ENCODE peak calls at places on chromosomes 16 and 17, in six cellular contexts. One of them, this sample, is unnamed.

GRCh38 chr16:58198022-58198683 is at the start of gene CSNK2A2:
- DNase-seq in CD4-positive, alpha-beta memory T cell: peak
- DNase-seq in heart left ventricle: peak
- DNase-seq in body of pancreas: peak
- DNase-seq in AG04450: peak
- DNase-seq in cardiac fibroblast: peak
- DNase-seq in this sample: peak

GRCh38 chr17:83062818-83063671 is 16.4 kb upstream of the METRNL start:
- DNase-seq in body of pancreas: no peak
- DNase-seq in heart left ventricle: no peak
- DNase-seq in cardiac fibroblast: no peak
- DNase-seq in AG04450: no peak
- DNase-seq in CD4-positive, alpha-beta memory T cell: no peak
- DNase-seq in this sample: peak

GRCh38 chr16:82993874-82994375 is 367.2 kb downstream of the CDH13 start:
- DNase-seq in body of pancreas: no peak
- DNase-seq in cardiac fibroblast: no peak
- DNase-seq in CD4-positive, alpha-beta memory T cell: no peak
- DNase-seq in AG04450: no peak
- DNase-seq in heart left ventricle: no peak
- DNase-seq in this sample: no peak

GRCh38 chr16:58515871-58516767 is 802 bp downstream of the SETD6 start:
- DNase-seq in heart left ventricle: no peak
- DNase-seq in CD4-positive, alpha-beta memory T cell: peak
- DNase-seq in body of pancreas: peak
- DNase-seq in AG04450: no peak
- DNase-seq in cardiac fibroblast: no peak
- DNase-seq in this sample: peak

GRCh38 chr17:57142925-57143324 is 57.9 kb downstream of the AKAP1 start:
- DNase-seq in heart left ventricle: no peak
- DNase-seq in CD4-positive, alpha-beta memory T cell: no peak
- DNase-seq in body of pancreas: no peak
- DNase-seq in AG04450: no peak
- DNase-seq in cardiac fibroblast: peak
- DNase-seq in this sample: no peak

GRCh38 chr16:12067714-12068401 is 91.3 kb downstream of the SNX29 start:
- DNase-seq in CD4-positive, alpha-beta memory T cell: peak
- DNase-seq in body of pancreas: peak
- DNase-seq in cardiac fibroblast: peak
- DNase-seq in AG04450: peak
- DNase-seq in heart left ventricle: peak
- DNase-seq in this sample: peak

GRCh38 chr16:53484542-53484941 is 18.5 kb downstream of the AKTIP start:
- DNase-seq in cardiac fibroblast: no peak
- DNase-seq in heart left ventricle: no peak
- DNase-seq in AG04450: no peak
- DNase-seq in CD4-positive, alpha-beta memory T cell: no peak
- DNase-seq in body of pancreas: no peak
- DNase-seq in this sample: no peak

GRCh38 chr16:28291651-28292626 is at the start of gene SBK1:
- DNase-seq in CD4-positive, alpha-beta memory T cell: peak
- DNase-seq in heart left ventricle: peak
- DNase-seq in cardiac fibroblast: peak
- DNase-seq in body of pancreas: peak
- DNase-seq in AG04450: no peak
- DNase-seq in this sample: peak

GRCh38 chr17:11205656-11206055 is 35.4 kb upstream of the SHISA6 start:
- DNase-seq in cardiac fibroblast: no peak
- DNase-seq in CD4-positive, alpha-beta memory T cell: no peak
- DNase-seq in heart left ventricle: no peak
- DNase-seq in body of pancreas: no peak
- DNase-seq in AG04450: no peak
- DNase-seq in this sample: no peak

GRCh38 chr16:53081032-53081424 is 26.2 kb downstream of the CHD9 start:
- DNase-seq in cardiac fibroblast: no peak
- DNase-seq in heart left ventricle: no peak
- DNase-seq in CD4-positive, alpha-beta memory T cell: no peak
- DNase-seq in body of pancreas: no peak
- DNase-seq in AG04450: no peak
- DNase-seq in this sample: no peak

GRCh38 chr17:28846231-28846630 is 3.6 kb upstream of the FAM222B start:
- DNase-seq in body of pancreas: no peak
- DNase-seq in cardiac fibroblast: no peak
- DNase-seq in heart left ventricle: no peak
- DNase-seq in AG04450: no peak
- DNase-seq in CD4-positive, alpha-beta memory T cell: no peak
- DNase-seq in this sample: no peak

GRCh38 chr17:15651583-15652110 is 32.1 kb upstream of the FBXW10B start:
- DNase-seq in AG04450: peak
- DNase-seq in cardiac fibroblast: peak
- DNase-seq in CD4-positive, alpha-beta memory T cell: no peak
- DNase-seq in body of pancreas: peak
- DNase-seq in heart left ventricle: peak
- DNase-seq in this sample: peak

GRCh38 chr17:76569607-76570279 is 15.9 kb downstream of the ST6GALNAC2 start:
- DNase-seq in CD4-positive, alpha-beta memory T cell: no peak
- DNase-seq in heart left ventricle: peak
- DNase-seq in cardiac fibroblast: no peak
- DNase-seq in AG04450: no peak
- DNase-seq in body of pancreas: peak
- DNase-seq in this sample: no peak

GRCh38 chr16:15054357-15055140 is 1.3 kb downstream of the NTAN1 start:
- DNase-seq in cardiac fibroblast: no peak
- DNase-seq in body of pancreas: no peak
- DNase-seq in CD4-positive, alpha-beta memory T cell: no peak
- DNase-seq in AG04450: no peak
- DNase-seq in heart left ventricle: no peak
- DNase-seq in this sample: no peak

GRCh38 chr17:63930951-63931575 is 1.1 kb downstream of the CD79B start:
- DNase-seq in cardiac fibroblast: no peak
- DNase-seq in heart left ventricle: peak
- DNase-seq in CD4-positive, alpha-beta memory T cell: peak
- DNase-seq in body of pancreas: peak
- DNase-seq in AG04450: no peak
- DNase-seq in this sample: peak

GRCh38 chr17:10088444-10088843 is 110.0 kb downstream of the GAS7 start:
- DNase-seq in AG04450: no peak
- DNase-seq in heart left ventricle: no peak
- DNase-seq in CD4-positive, alpha-beta memory T cell: no peak
- DNase-seq in cardiac fibroblast: no peak
- DNase-seq in body of pancreas: no peak
- DNase-seq in this sample: no peak
- H3K4me3 ChIP-seq in AG04450: no peak
- H3K4me3 ChIP-seq in heart left ventricle: no peak
- H3K4me3 ChIP-seq in CD4-positive, alpha-beta memory T cell: no peak
- H3K4me3 ChIP-seq in cardiac fibroblast: no peak
- H3K4me3 ChIP-seq in body of pancreas: no peak
- H3K4me3 ChIP-seq in this sample: no peak

DNA sequence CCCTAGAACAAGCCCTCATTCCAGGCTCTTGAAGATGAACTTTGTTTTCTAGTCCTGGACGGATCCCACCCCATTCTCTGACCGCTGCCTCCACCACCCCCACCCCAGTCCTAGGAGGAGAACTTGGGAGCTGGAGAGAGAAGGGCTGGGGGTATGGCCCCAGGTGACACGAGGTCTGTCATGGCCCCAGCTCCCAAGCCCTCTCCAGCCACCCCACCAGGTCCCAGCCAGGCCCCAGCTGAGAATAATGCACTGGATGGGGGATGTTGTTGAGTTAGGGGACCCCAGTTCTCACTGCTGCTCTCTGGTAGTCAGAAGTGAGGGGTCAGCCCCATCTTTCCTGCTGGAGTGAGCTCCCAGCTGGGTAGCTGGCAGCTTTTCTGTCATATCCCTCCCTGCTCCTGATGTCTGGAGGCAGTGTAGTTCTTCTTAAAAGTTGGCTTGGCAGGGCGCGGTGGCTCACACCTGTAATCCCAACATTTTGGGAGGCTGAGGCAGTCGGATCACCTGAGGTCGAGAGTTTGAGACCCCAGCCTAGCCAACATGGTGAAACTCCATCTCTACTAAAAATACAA is 4.6 kb upstream of the COL1A1 start:
- DNase-seq in cardiac fibroblast: no peak
- DNase-seq in CD4-positive, alpha-beta memory T cell: no peak
- DNase-seq in body of pancreas: no peak
- DNase-seq in heart left ventricle: no peak
- DNase-seq in AG04450: no peak
- DNase-seq in this sample: no peak
- H3K4me3 ChIP-seq in cardiac fibroblast: no peak
- H3K4me3 ChIP-seq in CD4-positive, alpha-beta memory T cell: no peak
- H3K4me3 ChIP-seq in body of pancreas: no peak
- H3K4me3 ChIP-seq in heart left ventricle: no peak
- H3K4me3 ChIP-seq in AG04450: no peak
- H3K4me3 ChIP-seq in this sample: no peak

DNA sequence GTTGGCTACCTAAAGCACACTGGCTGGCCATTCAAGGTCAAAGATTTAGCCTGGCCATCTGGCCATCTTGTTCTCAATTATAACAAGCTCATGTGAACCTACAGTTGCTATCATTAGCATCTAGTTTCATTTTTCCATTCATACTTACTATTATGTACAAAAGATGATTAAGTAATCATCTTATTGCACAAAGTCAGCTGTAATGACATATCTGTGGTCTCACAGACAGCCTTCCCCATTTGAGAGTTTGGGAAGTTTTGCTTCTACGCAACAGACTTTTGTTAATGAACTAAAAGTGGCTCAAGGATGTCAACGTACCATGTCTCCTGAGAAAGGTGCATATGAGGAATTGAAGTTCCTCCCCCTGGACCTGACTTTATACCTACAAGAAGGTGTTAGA is 51.3 kb downstream of the HS3ST3B1 start:
- DNase-seq in CD4-positive, alpha-beta memory T cell: no peak
- DNase-seq in body of pancreas: no peak
- DNase-seq in AG04450: no peak
- DNase-seq in cardiac fibroblast: peak
- DNase-seq in heart left ventricle: no peak
- DNase-seq in this sample: no peak
- H3K4me3 ChIP-seq in CD4-positive, alpha-beta memory T cell: no peak
- H3K4me3 ChIP-seq in body of pancreas: no peak
- H3K4me3 ChIP-seq in AG04450: no peak
- H3K4me3 ChIP-seq in cardiac fibroblast: no peak
- H3K4me3 ChIP-seq in heart left ventricle: no peak
- H3K4me3 ChIP-seq in this sample: no peak

GRCh38 chr17:40103082-40103741 is 2.8 kb upstream of the NR1D1 start:
- DNase-seq in heart left ventricle: no peak
- DNase-seq in body of pancreas: no peak
- DNase-seq in cardiac fibroblast: no peak
- DNase-seq in CD4-positive, alpha-beta memory T cell: no peak
- DNase-seq in AG04450: no peak
- DNase-seq in this sample: peak

GRCh38 chr17:40100419-40100668 is at the start of gene NR1D1:
- DNase-seq in cardiac fibroblast: no peak
- DNase-seq in heart left ventricle: no peak
- DNase-seq in CD4-positive, alpha-beta memory T cell: no peak
- DNase-seq in body of pancreas: no peak
- DNase-seq in AG04450: no peak
- DNase-seq in this sample: no peak

GRCh38 chr17:40099627-40100418 is 566 bp downstream of the NR1D1 start:
- DNase-seq in cardiac fibroblast: no peak
- DNase-seq in CD4-positive, alpha-beta memory T cell: no peak
- DNase-seq in AG04450: no peak
- DNase-seq in body of pancreas: no peak
- DNase-seq in heart left ventricle: no peak
- DNase-seq in this sample: no peak

GRCh38 chr17:40100669-40101366 is 429 bp upstream of the NR1D1 start:
- DNase-seq in body of pancreas: peak
- DNase-seq in CD4-positive, alpha-beta memory T cell: peak
- DNase-seq in cardiac fibroblast: peak
- DNase-seq in AG04450: peak
- DNase-seq in heart left ventricle: peak
- DNase-seq in this sample: peak

DNA sequence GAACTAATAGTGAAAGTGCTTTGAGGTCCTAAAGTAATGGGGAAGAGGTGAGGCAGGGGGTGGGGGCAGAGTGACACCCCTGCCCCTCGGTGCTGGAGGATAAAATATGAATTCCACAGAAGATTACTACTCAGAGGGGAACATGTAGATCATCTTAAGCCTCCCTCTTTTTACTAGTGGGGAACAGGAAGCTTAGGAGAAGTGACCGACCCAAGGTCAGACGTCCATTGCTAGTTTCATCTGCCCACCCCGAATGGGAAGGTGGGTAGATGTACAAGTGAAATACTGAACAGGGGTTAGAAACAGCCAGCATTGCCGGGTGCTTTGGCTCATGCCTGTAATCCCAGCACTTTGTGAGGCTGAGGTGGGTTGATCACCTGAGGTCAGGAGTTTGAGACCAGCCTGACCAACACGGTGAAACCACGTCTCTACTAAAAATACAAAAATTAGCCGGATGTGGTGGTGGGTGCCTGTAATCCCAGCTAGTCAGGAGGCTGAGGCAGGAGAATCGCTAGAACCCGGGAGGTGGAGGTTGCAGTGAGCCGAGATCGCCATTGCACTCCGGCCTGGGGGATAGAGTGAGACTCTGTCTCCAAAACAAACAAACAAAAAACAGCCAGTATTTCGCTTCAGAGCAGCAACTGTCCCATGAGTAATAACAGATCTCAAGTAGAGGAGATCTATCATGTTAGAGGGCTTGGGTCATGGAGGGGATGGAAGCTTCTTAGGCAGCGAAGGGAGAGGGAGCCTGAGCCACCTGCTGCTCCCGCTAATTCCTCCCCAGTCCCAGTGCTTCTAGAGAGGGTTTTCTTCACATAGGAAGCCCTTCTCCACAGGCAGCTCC is 1.2 kb upstream of the NR1D1 start:
- DNase-seq in heart left ventricle: no peak
- DNase-seq in AG04450: no peak
- DNase-seq in cardiac fibroblast: peak
- DNase-seq in body of pancreas: no peak
- DNase-seq in CD4-positive, alpha-beta memory T cell: no peak
- DNase-seq in this sample: no peak
- H3K4me3 ChIP-seq in heart left ventricle: peak
- H3K4me3 ChIP-seq in AG04450: no peak
- H3K4me3 ChIP-seq in cardiac fibroblast: peak
- H3K4me3 ChIP-seq in body of pancreas: no peak
- H3K4me3 ChIP-seq in CD4-positive, alpha-beta memory T cell: no peak
- H3K4me3 ChIP-seq in this sample: peak